ENCODE peak calls at places on chromosomes 3 and 15, in four cellular contexts. L is body of pancreas, N is right lobe of liver, T is cardiac fibroblast. V is an unnamed sample.
A peak's percentile ranks its signal among the peaks of the same experiment; 100 is the strongest.

GRCh38 chr3:138381950-138382715 is 33.8 kb downstream of the MRAS start:
- DNase-seq in L (peak; percentile 46), N (peak; percentile 80), T (peak; percentile 78), V (peak; percentile 38)

GRCh38 chr3:190217081-190217480 is 96.4 kb upstream of the P3H2 start:
- DNase-seq in L (no peak), N (no peak), T (peak; percentile 36), V (no peak)

GRCh38 chr3:173267716-173268115 is 126.7 kb upstream of the SPATA16 start:
- DNase-seq in L (no peak), N (no peak), T (no peak), V (no peak)

GRCh38 chr3:66472313-66473134 is 28.3 kb downstream of the LRIG1 start:
- DNase-seq in L (no peak), N (no peak), T (peak; percentile 47), V (peak; percentile 68)

GRCh38 chr3:187975571-187976360 is 178.2 kb upstream of the LPP start:
- DNase-seq in L (no peak), N (no peak), T (no peak), V (no peak)

GRCh38 chr15:79455361-79455760 is 23.2 kb downstream of the MINAR1 start:
- DNase-seq in L (no peak), N (no peak), T (no peak), V (no peak)

GRCh38 chr3:12943124-12944021 is 102.0 kb upstream of the RPL32 start:
- DNase-seq in L (peak; percentile 56), N (peak; percentile 73), T (no peak), V (no peak)

GRCh38 chr15:91407237-91407889 is 307.3 kb downstream of the SV2B start:
- DNase-seq in L (no peak), N (no peak), T (no peak), V (no peak)

GRCh38 chr15:35697549-35698299 is 151.8 kb upstream of the DPH6 start:
- DNase-seq in L (no peak), N (peak; percentile 58), T (peak; percentile 84), V (no peak)

GRCh38 chr15:72554471-72555425 is 80.6 kb downstream of the ARIH1 start:
- DNase-seq in L (no peak), N (no peak), T (peak; percentile 49), V (no peak)

GRCh38 chr3:49388416-49388815 is 23.4 kb downstream of the RHOA start:
- DNase-seq in L (no peak), N (no peak), T (no peak), V (no peak)

GRCh38 chr3:23646201-23646955 is 159.4 kb upstream of the UBE2E1 start:
- DNase-seq in L (no peak), N (no peak), T (no peak), V (no peak)

GRCh38 chr3:172808969-172809546 is 58.5 kb downstream of the ECT2 start:
- DNase-seq in L (no peak), N (no peak), T (peak; percentile 78), V (no peak)

GRCh38 chr3:121750087-121750415 is 510 bp upstream of the GOLGB1 start:
- DNase-seq in L (no peak), N (no peak), T (no peak), V (peak; percentile 19)

GRCh38 chr3:148727242-148727641 is 29.5 kb downstream of the AGTR1 start:
- DNase-seq in L (peak; percentile 70), N (no peak), T (peak; percentile 8), V (peak; percentile 23)

GRCh38 chr3:104715972-104716371 is 650.7 kb upstream of the ALCAM start:
- DNase-seq in L (no peak), N (no peak), T (no peak), V (no peak)

GRCh38 chr3:142502187-142502985 is 54.5 kb upstream of the XRN1 start:
- DNase-seq in L (no peak), N (no peak), T (no peak), V (no peak)

GRCh38 chr3:9420850-9421549 is 23.6 kb downstream of the SETD5 start:
- DNase-seq in L (no peak), N (no peak), T (peak; percentile 37), V (no peak)

GRCh38 chr3:43105224-43105596 is 669 bp downstream of the POMGNT2 start:
- DNase-seq in L (peak; percentile 19), N (no peak), T (no peak), V (peak; percentile 32)

GRCh38 chr3:99789322-99789721 is 28.3 kb upstream of the CMSS1 start:
- DNase-seq in L (peak; percentile 36), N (no peak), T (peak; percentile 86), V (no peak)

GRCh38 chr3:66490214-66490613 is 10.6 kb downstream of the LRIG1 start:
- DNase-seq in L (no peak), N (no peak), T (peak; percentile 31), V (peak; percentile 58)

GRCh38 chr3:72086051-72086711 is 301.2 kb upstream of the PROK2 start:
- DNase-seq in L (no peak), N (no peak), T (peak; percentile 78), V (no peak)

GRCh38 chr3:197168606-197169005 is 129.8 kb downstream of the DLG1 start:
- DNase-seq in L (no peak), N (no peak), T (peak; percentile 64), V (no peak)

GRCh38 chr3:6250167-6250566 is 610.7 kb upstream of the GRM7 start:
- DNase-seq in L (no peak), N (no peak), T (no peak), V (no peak)

GRCh38 chr3:62630664-62631063 is 244.6 kb downstream of the CADPS start:
- DNase-seq in L (no peak), N (no peak), T (no peak), V (no peak)

GRCh38 chr3:25540187-25540765 is 112.2 kb downstream of the RARB start:
- DNase-seq in L (no peak), N (no peak), T (no peak), V (no peak)

GRCh38 chr3:172217877-172218276 is 178.5 kb downstream of the FNDC3B start:
- DNase-seq in L (no peak), N (no peak), T (peak; percentile 69), V (no peak)

GRCh38 chr3:123817413-123817812 is 66.7 kb downstream of the MYLK start:
- DNase-seq in L (no peak), N (no peak), T (peak; percentile 17), V (no peak)

GRCh38 chr3:12303532-12303931 is 14.7 kb downstream of the PPARG start:
- DNase-seq in L (no peak), N (no peak), T (peak; percentile 81), V (no peak)

GRCh38 chr3:139269984-139270383 is 73.8 kb upstream of the MRPS22 start:
- DNase-seq in L (no peak), N (no peak), T (no peak), V (no peak)

GRCh38 chr3:120198305-120198878 is 86.6 kb downstream of the GPR156 start:
- DNase-seq in L (no peak), N (no peak), T (peak; percentile 58), V (no peak)

GRCh38 chr3:56917337-56917697 is 115.6 kb upstream of the ARHGEF3 start:
- DNase-seq in L (no peak), N (no peak), T (no peak), V (no peak)

GRCh38 chr15:69535101-69535638 is 82.6 kb downstream of the RPLP1 start:
- DNase-seq in L (no peak), N (no peak), T (peak; percentile 37), V (no peak)

GRCh38 chr3:58353722-58354553 is 21.2 kb downstream of the PXK start:
- DNase-seq in L (no peak), N (no peak), T (peak; percentile 48), V (no peak)
- TF ChIP-seq CTCF in L (no peak), N (no peak), T (no peak), V (no peak)

GRCh38 chr15:88571153-88572029 is 24.9 kb upstream of the DET1 start:
- DNase-seq in L (peak; percentile 17), N (no peak), T (no peak), V (no peak)
- H3K4me3 ChIP-seq in L (no peak overlapping the region), N (no peak overlapping the region), T (no peak overlapping the region), V (no peak overlapping the region)

GRCh38 chr3:10855871-10856662 is 40.0 kb downstream of the SLC6A11 start:
- DNase-seq in L (no peak), N (no peak), T (no peak), V (no peak)
- TF ChIP-seq CTCF in L (no peak), N (no peak), T (peak; percentile 41), V (no peak)

GRCh38 chr15:96947296-96947695 is 616.8 kb downstream of the NR2F2 start:
- DNase-seq in L (no peak), N (no peak), T (no peak), V (no peak)
- H3K4me3 ChIP-seq in L (no peak overlapping the region), N (no peak overlapping the region), T (no peak overlapping the region), V (no peak overlapping the region)

GRCh38 chr3:50428007-50428633 is 68.8 kb upstream of the TMEM115 start:
- DNase-seq in L (no peak), N (no peak), T (peak; percentile 19), V (no peak)
- TF ChIP-seq CTCF in L (no peak), N (no peak), T (no peak), V (no peak)

GRCh38 chr15:74791667-74792066 is 9.8 kb downstream of the CSK start:
- DNase-seq in L (no peak), N (no peak), T (no peak), V (peak; percentile 19)

GRCh38 chr15:74790080-74790916 is 8.4 kb downstream of the CSK start:
- DNase-seq in L (peak; percentile 53), N (peak; percentile 70), T (peak; percentile 79), V (peak; percentile 55)

GRCh38 chr15:74792227-74793016 is 10.5 kb downstream of the CSK start:
- DNase-seq in L (no peak), N (no peak), T (no peak), V (peak; percentile 23)

GRCh38 chr15:74789741-74790079 is 7.8 kb downstream of the CSK start:
- DNase-seq in L (no peak), N (no peak), T (no peak), V (no peak)

DNA sequence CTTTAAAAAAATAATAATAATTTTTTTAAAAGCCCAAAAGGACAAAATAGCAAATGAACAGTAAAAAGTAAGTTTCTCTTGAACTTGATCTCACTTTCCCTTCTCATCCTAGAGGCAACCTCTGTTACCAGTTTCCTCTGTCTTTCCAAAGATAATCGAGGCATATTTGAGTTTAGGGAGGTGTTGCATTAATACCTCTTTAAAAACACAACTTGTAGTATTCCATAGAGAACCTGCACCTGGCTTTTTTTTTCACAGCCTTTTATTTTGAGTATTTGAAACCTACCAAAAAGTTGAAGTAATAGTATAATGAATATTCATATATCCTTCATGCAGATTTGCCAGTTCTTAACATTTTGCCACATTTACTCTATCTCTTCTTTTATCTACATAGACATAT is 9.1 kb downstream of the CSK start:
- DNase-seq in L (no peak), N (no peak), T (no peak), V (no peak)
- H3K4me3 ChIP-seq in L (no peak overlapping the region), N (no peak overlapping the region), T (no peak overlapping the region), V (no peak overlapping the region)

GRCh38 chr3:51712020-51712385 is 5.1 kb downstream of the GRM2 start:
- DNase-seq in L (no peak), N (no peak), T (no peak), V (no peak)

GRCh38 chr3:51709675-51710074 is 2.8 kb downstream of the GRM2 start:
- DNase-seq in L (no peak), N (no peak), T (no peak), V (no peak)

GRCh38 chr3:51712511-51712931 is 5.7 kb downstream of the GRM2 start:
- DNase-seq in L (no peak), N (peak; percentile 39), T (no peak), V (peak; percentile 7)

GRCh38 chr3:51711352-51712019 is 4.6 kb downstream of the GRM2 start:
- DNase-seq in L (no peak), N (peak; percentile 26), T (no peak), V (no peak)

GRCh38 chr3:51710631-51711351 is 3.9 kb downstream of the GRM2 start:
- DNase-seq in L (peak; percentile 27), N (peak; percentile 34), T (no peak), V (no peak)
- TF ChIP-seq CTCF in L (no peak), N (no peak), T (peak; percentile 3), V (no peak)

GRCh38 chr3:141076026-141076797 is 25.1 kb downstream of the SPSB4 start:
- DNase-seq in L (peak; percentile 88), N (no peak), T (no peak), V (no peak)
- H3K4me3 ChIP-seq in L (no peak overlapping the region), N (no peak overlapping the region), T (no peak overlapping the region), V (no peak overlapping the region)

V was measured in colonic mucosa.